ENCODE peak calls at places on chromosome 17, in four cellular contexts. Y, E, O and L are unnamed samples.

GRCh38 chr17:8021565-8022357 is 17.1 kb upstream of the ALOX15B start:
- DNase-seq in Y (no peak), E (no peak), O (no peak), L (no peak)

GRCh38 chr17:16926061-16926511 is 45.8 kb downstream of the TNFRSF13B start:
- DNase-seq in O (no peak), Y (no peak), E (no peak), L (no peak)

GRCh38 chr17:49984776-49985175 is 10.2 kb downstream of the DLX3 start:
- DNase-seq in O (no peak), Y (no peak), E (no peak), L (no peak)

GRCh38 chr17:76710863-76711611 is at the start of gene MXRA7:
- DNase-seq in O (peak; percentile 68), E (no peak), Y (peak; percentile 74), L (no peak)

GRCh38 chr17:61076649-61077048 is 323.0 kb upstream of the TBX2 start:
- DNase-seq in O (no peak), Y (no peak), E (no peak), L (no peak)

GRCh38 chr17:4229627-4230026 is 34.2 kb downstream of the ANKFY1 start:
- DNase-seq in Y (no peak), E (no peak), O (no peak), L (no peak)

GRCh38 chr17:77375917-77376651 is 235.3 kb downstream of the SEC14L1 start:
- DNase-seq in Y (peak; percentile 86), O (peak; percentile 45), E (peak; percentile 89), L (peak; percentile 57)

GRCh38 chr17:19470529-19471261 is 59.7 kb downstream of the RNF112 start:
- DNase-seq in E (no peak), O (peak; percentile 35), Y (peak; percentile 82), L (no peak)

GRCh38 chr17:43026610-43027009 is 1.6 kb downstream of the RND2 start:
- DNase-seq in E (no peak), Y (no peak), O (no peak), L (no peak)

GRCh38 chr17:1060991-1061390 is 64.1 kb downstream of the TIMM22 start:
- DNase-seq in O (peak; percentile 87), Y (peak; percentile 77), E (peak; percentile 95), L (no peak)

GRCh38 chr17:37643829-37644228 is 583 bp upstream of the DDX52 start:
- DNase-seq in Y (no peak), O (peak; percentile 58), E (no peak), L (no peak)
- H3K4me3 ChIP-seq in Y (no peak overlapping the region), O (peak overlapping the region; percentile 67), E (peak overlapping the region; percentile 90), L (peak overlapping the region; percentile 96)

GRCh38 chr17:45895304-45895968 is 1.1 kb downstream of the MAPT start:
- DNase-seq in Y (no peak), E (no peak), O (no peak), L (peak; percentile 41)
- H3K4me3 ChIP-seq in Y (no peak overlapping the region), E (peak overlapping the region; percentile 74), O (peak overlapping the region; percentile 91), L (peak overlapping the region; percentile 62)

GRCh38 chr17:80262291-80262690 is 1.6 kb downstream of the RNF213 start:
- DNase-seq in E (no peak), O (no peak), Y (no peak), L (no peak)

GRCh38 chr17:80264793-80265075 is 4.1 kb downstream of the RNF213 start:
- DNase-seq in Y (no peak), E (no peak), O (no peak), L (no peak)

GRCh38 chr17:80262775-80263244 is 2.2 kb downstream of the RNF213 start:
- DNase-seq in Y (peak; percentile 70), E (no peak), O (no peak), L (no peak)

GRCh38 chr17:80264048-80264792 is 3.6 kb downstream of the RNF213 start:
- DNase-seq in Y (peak; percentile 87), E (no peak), O (peak; percentile 37), L (peak; percentile 80)

DNA sequence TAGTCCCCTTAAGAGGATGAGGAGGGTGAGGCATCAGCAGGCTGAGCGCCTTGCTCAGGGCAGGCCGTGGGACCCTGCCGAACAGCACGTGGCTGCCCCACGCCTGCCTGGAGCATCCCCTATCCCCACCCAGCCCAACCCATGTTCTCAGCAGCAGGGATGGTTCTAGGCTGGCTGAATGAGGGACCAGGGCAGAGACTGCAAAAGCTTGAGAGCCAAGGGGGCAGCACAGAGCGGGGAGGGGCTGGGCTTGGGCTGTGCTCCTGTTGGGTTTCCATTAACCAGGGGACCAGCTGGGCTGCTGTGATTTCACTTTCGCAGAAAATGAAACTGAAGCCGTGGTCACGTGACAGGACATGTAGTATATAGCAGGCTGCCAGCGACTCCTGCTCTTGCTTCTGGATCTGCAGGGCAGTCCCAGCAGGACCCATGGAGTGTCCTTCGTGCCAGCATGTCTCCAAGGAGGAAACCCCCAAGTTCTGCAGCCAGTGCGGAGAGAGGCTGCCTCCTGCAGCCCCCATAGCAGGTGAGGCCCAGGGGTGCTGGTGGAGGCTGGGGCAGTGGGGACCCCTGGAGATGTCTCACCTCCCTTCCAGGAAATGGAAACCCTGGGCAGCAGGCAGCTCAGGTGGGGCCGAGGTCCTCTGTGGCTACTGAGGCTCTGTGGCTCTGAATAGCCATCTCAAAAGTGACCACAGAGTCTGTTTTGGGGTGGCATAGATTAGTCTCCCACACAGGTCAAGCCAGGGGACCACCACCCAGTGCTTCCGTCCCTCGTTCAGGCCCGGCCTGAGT is 2.8 kb downstream of the RNF213 start:
- DNase-seq in O (peak; percentile 93), E (peak; percentile 60), Y (peak; percentile 92), L (peak; percentile 91)
- H3K4me3 ChIP-seq in O (peak overlapping the region; percentile 90), E (peak overlapping the region; percentile 35), Y (no peak overlapping the region), L (peak overlapping the region; percentile 87)

DNA sequence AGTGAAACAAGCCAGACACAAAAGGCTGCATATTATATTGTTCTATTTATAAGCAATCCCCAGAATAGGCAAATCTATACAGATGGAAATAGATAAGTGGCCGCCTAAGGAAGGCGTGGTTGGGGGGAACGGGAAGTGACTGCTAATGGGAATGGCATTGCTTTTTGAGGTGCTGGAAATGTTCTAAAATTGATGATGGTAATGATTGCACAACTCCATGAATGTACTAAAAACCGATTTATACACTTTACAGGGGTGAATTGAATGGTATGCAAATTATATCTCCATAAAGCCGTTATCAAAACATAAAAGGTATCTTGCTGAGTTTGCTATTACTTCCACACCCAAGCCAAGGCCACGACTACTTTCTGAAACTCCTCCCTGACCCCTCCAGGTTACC is 67.7 kb downstream of the GAS7 start:
- DNase-seq in E (no peak), O (no peak), Y (no peak), L (no peak)
- H3K4me3 ChIP-seq in E (no peak overlapping the region), O (no peak overlapping the region), Y (no peak overlapping the region), L (no peak overlapping the region)

GRCh38 chr17:57946798-57947358 is 8.3 kb downstream of the CUEDC1 start:
- DNase-seq in O (peak; percentile 63), E (no peak), Y (peak; percentile 67), L (no peak)
- H3K4me3 ChIP-seq in O (peak overlapping the region; percentile 34), E (peak overlapping the region; percentile 30), Y (peak overlapping the region; percentile 3), L (no peak overlapping the region)

GRCh38 chr17:47925677-47925987 is 15.7 kb upstream of the PNPO start:
- DNase-seq in E (no peak), O (no peak), Y (no peak), L (no peak)

GRCh38 chr17:47924785-47925676 is 16.3 kb upstream of the PNPO start:
- DNase-seq in Y (no peak), O (no peak), E (no peak), L (no peak)

GRCh38 chr17:47929218-47930000 is 12.0 kb upstream of the PNPO start:
- DNase-seq in E (no peak), Y (no peak), O (no peak), L (no peak)

GRCh38 chr17:47928415-47928814 is 13.0 kb upstream of the PNPO start:
- DNase-seq in Y (no peak), E (no peak), O (no peak), L (no peak)

GRCh38 chr17:47927821-47928400 is 13.5 kb upstream of the PNPO start:
- DNase-seq in O (no peak), Y (no peak), E (no peak), L (no peak)
- H3K4me3 ChIP-seq in O (no peak overlapping the region), Y (no peak overlapping the region), E (no peak overlapping the region), L (no peak overlapping the region)